ENCODE peak calls at places on chromosome 13, in nine cellular contexts. Q is Caco-2; C is body of pancreas; B is endodermal cell; V is Panc1; U is A549; J is astrocyte; A is CD8-positive, alpha-beta memory T cell; I is BE2C. X is an unnamed sample. For H3K4me1 and H3K9me3, the result is how much of the 10 kb centered on the place peaks cover.

GRCh38 chr13:61727714-61728275 is 312.1 kb upstream of the PCDH20 start:
- DNase-seq in Q (no peak), C (no peak), B (no peak), V (peak), U (no peak), J (peak), A (no peak), I (no peak), X (no peak)

GRCh38 chr13:76812971-76813691 is 73.1 kb downstream of the KCTD12 start:
- DNase-seq in Q (no peak), C (no peak), B (no peak), V (no peak), U (no peak), J (no peak), A (no peak), I (no peak), X (peak)

GRCh38 chr13:85993567-85993966 is 194.3 kb upstream of the SLITRK6 start:
- DNase-seq in Q (no peak), C (no peak), B (no peak), V (no peak), U (no peak), J (no peak), A (no peak), I (no peak), X (no peak)

GRCh38 chr13:20997301-20998061 is 63.9 kb downstream of the LATS2 start:
- DNase-seq in Q (no peak), C (no peak), B (peak), V (no peak), U (no peak), J (peak), A (no peak), I (no peak), X (peak)

GRCh38 chr13:21971662-21972635 is 301.1 kb downstream of the FGF9 start:
- DNase-seq in Q (no peak), C (no peak), B (no peak), V (no peak), U (no peak), J (no peak), A (no peak), I (no peak), X (peak)

GRCh38 chr13:42981853-42982252 is 10.2 kb downstream of the EPSTI1 start:
- DNase-seq in Q (peak), C (no peak), B (peak), V (no peak), U (no peak), J (no peak), A (no peak), I (no peak), X (no peak)

GRCh38 chr13:87671824-87672603 is 843 bp downstream of the SLITRK5 start:
- DNase-seq in Q (no peak), C (no peak), B (peak), V (no peak), U (no peak), J (no peak), A (no peak), I (peak), X (no peak)

GRCh38 chr13:39684531-39685137 is 29.2 kb downstream of the COG6 start:
- DNase-seq in Q (no peak), C (no peak), B (no peak), V (no peak), U (peak), J (peak), A (no peak), I (no peak), X (no peak)

GRCh38 chr13:39835253-39835652 is 179.8 kb downstream of the COG6 start:
- DNase-seq in Q (no peak), C (no peak), B (peak), V (no peak), U (no peak), J (no peak), A (no peak), I (no peak), X (no peak)

GRCh38 chr13:97574926-97575325 is 141.0 kb downstream of the RAP2A start:
- DNase-seq in Q (peak), C (peak), B (peak), V (peak), U (no peak), J (no peak), A (no peak), I (peak), X (peak)

GRCh38 chr13:92804926-92805325 is 421.7 kb upstream of the GPC6 start:
- DNase-seq in Q (no peak), C (no peak), B (no peak), V (no peak), U (no peak), J (peak), A (no peak), I (no peak), X (no peak)

GRCh38 chr13:73000027-73000674 is 58.7 kb upstream of the KLF5 start:
- DNase-seq in Q (no peak), C (no peak), B (no peak), V (no peak), U (no peak), J (peak), A (no peak), I (no peak), X (no peak)

GRCh38 chr13:79966502-79966901 is 374.4 kb downstream of the SPRY2 start:
- DNase-seq in Q (no peak), C (no peak), B (peak), V (no peak), U (no peak), J (no peak), A (no peak), I (no peak), X (no peak)

GRCh38 chr13:75055296-75055695 is 426.7 kb downstream of the TBC1D4 start:
- DNase-seq in Q (no peak), C (no peak), B (no peak), V (no peak), U (no peak), J (no peak), A (no peak), I (no peak), X (no peak)

GRCh38 chr13:81048026-81048461 is 707.1 kb upstream of the SPRY2 start:
- DNase-seq in Q (no peak), C (no peak), B (no peak), V (no peak), U (no peak), J (no peak), A (no peak), I (peak), X (peak)

GRCh38 chr13:32585625-32586021 is 629 bp upstream of the PDS5B start:
- DNase-seq in Q (peak), C (no peak), B (peak), V (no peak), U (no peak), J (peak), A (no peak), I (no peak), X (peak)

GRCh38 chr13:75345191-75345590 is 136.8 kb downstream of the TBC1D4 start:
- DNase-seq in Q (no peak), C (no peak), B (no peak), V (no peak), U (no peak), J (peak), A (no peak), I (no peak), X (no peak)

GRCh38 chr13:48637601-48638000 is 16.1 kb upstream of the CYSLTR2 start:
- DNase-seq in Q (no peak), C (no peak), B (no peak), V (no peak), U (no peak), J (no peak), A (no peak), I (no peak), X (no peak)

GRCh38 chr13:94305463-94305862 is 174.0 kb downstream of the DCT start:
- DNase-seq in Q (no peak), C (peak), B (no peak), V (no peak), U (no peak), J (peak), A (no peak), I (no peak), X (no peak)

GRCh38 chr13:50969691-50970090 is 60.1 kb downstream of the RNASEH2B start:
- DNase-seq in Q (peak), C (no peak), B (peak), V (no peak), U (no peak), J (no peak), A (no peak), I (peak), X (no peak)

GRCh38 chr13:112444001-112444311 is 67.8 kb downstream of the SPACA7 start:
- DNase-seq in Q (peak), C (peak), B (peak), V (peak), U (peak), J (peak), A (no peak), I (peak), X (peak)

GRCh38 chr13:47853236-47853635 is 147.8 kb downstream of the SUCLA2 start:
- DNase-seq in Q (no peak), C (no peak), B (no peak), V (no peak), U (no peak), J (peak), A (no peak), I (no peak), X (no peak)

GRCh38 chr13:92317066-92317465 is 909.5 kb upstream of the GPC6 start:
- DNase-seq in Q (no peak), C (no peak), B (no peak), V (no peak), U (no peak), J (peak), A (no peak), I (no peak), X (no peak)

DNA sequence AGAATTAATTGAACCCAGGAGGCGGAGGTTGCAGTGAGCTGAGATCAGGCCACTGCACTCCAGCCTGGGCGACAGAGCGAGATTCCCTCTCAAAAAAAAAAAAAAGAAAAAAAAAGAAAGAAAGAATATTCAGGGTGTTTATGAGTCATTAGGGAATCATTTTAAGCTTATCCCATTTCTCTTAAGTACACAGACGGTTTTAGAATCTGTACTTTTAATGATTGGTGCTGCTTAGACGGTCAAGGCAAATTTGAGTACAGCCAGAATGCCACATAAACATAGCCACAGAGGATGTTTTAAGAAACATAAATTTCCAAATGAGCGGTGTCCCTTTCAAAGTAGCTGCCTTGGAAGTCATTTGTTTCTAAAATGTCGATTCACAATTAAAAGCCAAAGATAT is 2.6 kb downstream of the SPRYD7 start:
- DNase-seq in Q (no peak), C (no peak), B (no peak), V (no peak), U (no peak), J (peak), A (no peak), I (no peak), X (no peak)
- H3K4me1 ChIP-seq in Q (under half), C (under half), B (under half), V (under half), U (under half), J (under half), A (under half), I (under half), X (under half)

DNA sequence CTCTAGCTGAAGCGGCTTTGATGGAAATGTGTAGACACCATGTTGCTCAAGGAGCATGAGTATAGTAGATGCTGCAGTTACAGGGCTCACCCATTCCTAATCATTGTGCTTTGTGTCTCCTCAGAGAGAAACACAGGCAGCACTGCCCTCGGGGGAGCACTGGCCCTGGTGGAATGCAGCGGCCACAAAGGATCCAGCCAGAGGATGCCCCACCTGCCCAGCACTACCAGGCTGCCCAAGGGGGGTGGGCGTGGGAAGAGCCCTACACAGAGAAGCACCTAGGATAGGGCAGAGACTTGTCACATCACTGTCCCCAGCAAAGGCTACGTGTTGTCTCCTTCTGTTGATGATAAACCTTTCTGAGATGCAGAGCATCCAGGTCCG is 9.0 kb downstream of the TUBA3C start:
- DNase-seq in Q (no peak), C (no peak), B (no peak), V (no peak), U (no peak), J (no peak), A (no peak), I (no peak), X (no peak)
- H3K9me3 ChIP-seq in Q (under half), C (under half), B (under half), V (under half), U (under half), J (under half), A (under half), I (under half), X (under half)

DNA sequence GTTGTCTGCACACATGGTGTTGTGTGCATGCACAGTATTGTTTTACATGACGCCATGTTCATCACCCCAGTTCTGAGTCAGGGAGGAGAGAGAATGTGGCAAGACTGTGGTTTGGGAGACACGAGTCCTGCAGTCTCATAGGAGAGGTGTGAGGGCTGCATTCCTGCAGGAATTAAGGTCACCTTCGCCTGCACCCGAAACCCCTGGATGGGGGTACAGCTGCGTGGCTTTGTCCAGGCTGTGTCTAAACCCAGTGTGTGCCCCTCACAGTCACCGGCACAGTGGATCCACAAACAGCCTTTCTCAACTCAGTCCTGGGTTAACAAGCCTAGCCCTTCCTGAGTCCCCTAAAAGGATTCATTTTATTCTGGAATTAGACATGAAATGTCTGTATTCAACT is 5.7 kb downstream of the ADPRHL1 start:
- DNase-seq in Q (no peak), C (no peak), B (no peak), V (no peak), U (no peak), J (no peak), A (no peak), I (no peak), X (no peak)
- H3K4me1 ChIP-seq in Q (under half), C (half or more), B (under half), V (under half), U (under half), J (under half), A (under half), I (under half), X (under half)

GRCh38 chr13:63838366-63839110 is 2422.9 kb upstream of the PCDH20 start:
- DNase-seq in Q (no peak), C (no peak), B (peak), V (no peak), U (no peak), J (no peak), A (no peak), I (no peak), X (no peak)
- H3K9me3 ChIP-seq in Q (under half), C (under half), B (under half), V (under half), U (under half), J (under half), A (under half), I (under half), X (under half)

GRCh38 chr13:110521946-110522345 is 39.6 kb downstream of the RAB20 start:
- DNase-seq in Q (no peak), C (peak), B (no peak), V (no peak), U (no peak), J (no peak), A (no peak), I (no peak), X (no peak)

GRCh38 chr13:110524484-110525254 is 36.9 kb downstream of the RAB20 start:
- DNase-seq in Q (no peak), C (peak), B (no peak), V (no peak), U (no peak), J (no peak), A (no peak), I (no peak), X (peak)

GRCh38 chr13:110523180-110523579 is 38.3 kb downstream of the RAB20 start:
- DNase-seq in Q (no peak), C (no peak), B (no peak), V (no peak), U (no peak), J (no peak), A (no peak), I (no peak), X (no peak)

GRCh38 chr13:110525328-110526319 is 35.9 kb downstream of the RAB20 start:
- DNase-seq in Q (no peak), C (no peak), B (no peak), V (no peak), U (no peak), J (no peak), A (no peak), I (no peak), X (no peak)

GRCh38 chr13:110523838-110524237 is 37.7 kb downstream of the RAB20 start:
- DNase-seq in Q (no peak), C (no peak), B (no peak), V (no peak), U (no peak), J (no peak), A (no peak), I (no peak), X (no peak)
- H3K4me1 ChIP-seq in Q (under half), C (half or more), B (under half), V (under half), U (under half), J (under half), A (under half), I (under half), X (under half)

GRCh38 chr13:27124571-27124970 is 47.0 kb downstream of the USP12 start:
- DNase-seq in Q (no peak), C (no peak), B (no peak), V (no peak), U (no peak), J (no peak), A (no peak), I (no peak), X (no peak)
- H3K9me3 ChIP-seq in Q (under half), C (under half), B (under half), V (under half), U (under half), J (under half), A (under half), I (under half), X (under half)

GRCh38 chr13:52004508-52005183 is 6.6 kb downstream of the ATP7B start:
- DNase-seq in Q (no peak), C (no peak), B (no peak), V (no peak), U (no peak), J (no peak), A (no peak), I (no peak), X (no peak)
- H3K4me1 ChIP-seq in Q (under half), C (under half), B (under half), V (under half), U (under half), J (under half), A (under half), I (under half), X (under half)

GRCh38 chr13:110961959-110962358 is 47.1 kb upstream of the ANKRD10 start:
- DNase-seq in Q (no peak), C (no peak), B (no peak), V (no peak), U (no peak), J (no peak), A (no peak), I (no peak), X (no peak)

GRCh38 chr13:110963554-110963970 is 48.7 kb upstream of the ANKRD10 start:
- DNase-seq in Q (no peak), C (no peak), B (no peak), V (no peak), U (no peak), J (no peak), A (no peak), I (no peak), X (no peak)

GRCh38 chr13:110965038-110965754 is 50.3 kb upstream of the ANKRD10 start:
- DNase-seq in Q (peak), C (peak), B (no peak), V (peak), U (peak), J (peak), A (no peak), I (no peak), X (no peak)

GRCh38 chr13:110965755-110966134 is 50.9 kb upstream of the ANKRD10 start:
- DNase-seq in Q (peak), C (no peak), B (no peak), V (no peak), U (no peak), J (no peak), A (no peak), I (no peak), X (no peak)

GRCh38 chr13:110964229-110965037 is 49.6 kb upstream of the ANKRD10 start:
- DNase-seq in Q (peak), C (no peak), B (no peak), V (no peak), U (no peak), J (no peak), A (no peak), I (no peak), X (no peak)
- H3K9me3 ChIP-seq in Q (under half), C (under half), B (half or more), V (under half), U (under half), J (under half), A (under half), I (under half), X (under half)

DNA sequence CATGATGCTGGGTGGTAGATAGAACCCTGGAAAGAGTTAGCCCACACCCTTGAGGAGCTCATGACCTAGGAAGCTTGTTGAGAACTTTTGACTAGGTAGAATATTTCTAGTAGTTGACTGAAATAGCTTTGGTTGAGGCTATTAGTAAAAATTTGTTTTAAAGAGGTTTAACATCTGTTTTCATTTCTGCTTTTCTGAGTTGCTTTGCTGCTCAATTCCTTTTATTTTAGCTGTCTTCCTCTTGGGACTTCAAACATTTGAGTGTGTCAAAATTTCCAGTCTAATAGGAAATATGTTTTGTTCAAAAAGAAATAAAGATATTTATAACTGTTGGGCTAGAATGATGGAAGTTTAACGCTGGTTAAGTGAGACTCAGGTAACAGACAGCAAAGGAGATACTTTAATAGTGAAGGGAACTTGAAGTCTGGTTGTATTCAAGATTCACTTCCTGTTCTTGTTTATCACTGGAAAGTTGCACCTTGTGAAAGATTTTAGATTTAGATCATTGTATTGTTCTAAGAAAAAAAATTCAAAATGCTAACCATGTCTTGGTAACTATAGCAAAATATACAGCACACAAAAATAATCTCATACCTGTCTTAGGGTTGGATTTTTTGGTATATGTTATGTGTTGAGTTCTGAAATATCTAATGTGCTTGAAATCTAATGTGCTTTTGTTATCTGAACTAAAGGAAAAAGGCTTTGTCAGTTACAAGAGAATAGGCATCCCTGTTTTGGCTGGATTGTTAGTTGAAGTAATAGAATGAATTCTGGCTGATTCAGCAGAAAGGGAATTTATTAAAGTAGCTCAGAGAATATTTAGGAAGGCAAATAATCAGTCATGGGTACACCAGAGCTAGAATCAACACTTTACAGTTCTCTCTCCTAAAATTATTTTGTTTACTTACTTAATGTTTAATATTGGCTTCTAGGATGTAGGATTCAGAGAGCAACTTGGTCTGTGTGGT is 24.4 kb upstream of the GPR18 start:
- DNase-seq in Q (no peak), C (no peak), B (no peak), V (no peak), U (no peak), J (no peak), A (no peak), I (no peak), X (no peak)
- H3K4me1 ChIP-seq in Q (under half), C (under half), B (under half), V (under half), U (under half), J (under half), A (half or more), I (under half), X (under half)

X was measured in right cardiac atrium.